ENCODE peak calls at places on chromosomes 2 and 18, in seven cellular contexts. V, O, Y, N, P, L and T are unnamed samples.

GRCh38 chr2:201500534-201500933 is 49.0 kb downstream of the STRADB start:
- DNase-seq in Y (no peak), O (peak; percentile 54), N (no peak), L (peak; percentile 13), V (no peak), P (peak; percentile 48), T (no peak)

GRCh38 chr2:112658820-112659667 is 13.3 kb downstream of the SLC20A1 start:
- DNase-seq in Y (no peak), O (no peak), N (no peak), P (no peak), L (no peak), V (no peak), T (no peak)

GRCh38 chr2:205741256-205741978 is 59.1 kb downstream of the NRP2 start:
- DNase-seq in Y (no peak), L (no peak), N (no peak), O (no peak), V (no peak), P (no peak), T (no peak)

GRCh38 chr2:47003641-47004427 is 88.2 kb upstream of the MCFD2 start:
- DNase-seq in N (no peak), V (no peak), O (no peak), Y (no peak), P (no peak), L (no peak), T (no peak)

GRCh38 chr2:217978536-217979150 is 24.2 kb downstream of the TNS1 start:
- DNase-seq in V (no peak), O (no peak), N (peak; percentile 72), P (no peak), L (no peak), Y (no peak), T (peak; percentile 39)

GRCh38 chr2:11019614-11020013 is 107.9 kb downstream of the KCNF1 start:
- DNase-seq in Y (no peak), V (no peak), L (no peak), N (no peak), O (no peak), P (no peak), T (no peak)

GRCh38 chr2:207847807-207848544 is 78.3 kb upstream of the FZD5 start:
- DNase-seq in Y (peak; percentile 65), L (no peak), O (no peak), N (no peak), V (no peak), P (peak; percentile 8), T (peak; percentile 86)

GRCh38 chr2:88147145-88147544 is 19.3 kb upstream of the FABP1 start:
- DNase-seq in N (no peak), L (no peak), Y (no peak), O (no peak), P (no peak), V (no peak), T (no peak)

GRCh38 chr2:187150667-187151066 is 297.4 kb downstream of the CALCRL start:
- DNase-seq in O (no peak), N (no peak), V (no peak), Y (no peak), P (peak; percentile 49), L (no peak), T (no peak)

GRCh38 chr18:23106575-23106974 is 28.7 kb upstream of the CABLES1 start:
- DNase-seq in P (peak; percentile 96), Y (peak; percentile 64), N (no peak), O (peak; percentile 82), L (peak; percentile 63), V (peak; percentile 91), T (no peak)

GRCh38 chr2:120686511-120687168 is 49.0 kb upstream of the GLI2 start:
- DNase-seq in V (no peak), N (peak; percentile 28), O (no peak), Y (no peak), L (no peak), P (no peak), T (no peak)
- TF ChIP-seq CTCF in V (peak; percentile 60), N (peak; percentile 18), O (peak; percentile 36), Y (no peak), L (peak; percentile 38), P (peak; percentile 57), T (no peak)

GRCh38 chr2:161414385-161415040 is 1.6 kb upstream of the TBR1 start:
- DNase-seq in O (no peak), P (no peak), L (no peak), N (peak; percentile 69), Y (peak; percentile 55), V (no peak), T (no peak)
- TF ChIP-seq CTCF in O (no peak), P (peak; percentile 39), L (peak; percentile 21), N (no peak), Y (no peak), V (no peak), T (no peak)

GRCh38 chr2:127650785-127651380 is 4.9 kb downstream of the GPR17 start:
- DNase-seq in Y (peak; percentile 21), N (no peak), O (no peak), L (no peak), V (no peak), P (no peak), T (no peak)

GRCh38 chr2:127649100-127649611 is 3.2 kb downstream of the GPR17 start:
- DNase-seq in O (no peak), L (no peak), P (no peak), N (no peak), V (peak; percentile 52), Y (peak; percentile 32), T (no peak)

GRCh38 chr2:127649684-127650040 is 3.7 kb downstream of the GPR17 start:
- DNase-seq in P (peak; percentile 75), N (no peak), L (peak; percentile 61), O (peak; percentile 72), Y (peak; percentile 80), V (peak; percentile 91), T (peak; percentile 85)

GRCh38 chr2:127651381-127651809 is 5.4 kb downstream of the GPR17 start:
- DNase-seq in L (no peak), O (no peak), Y (peak; percentile 16), P (no peak), N (no peak), V (no peak), T (no peak)

DNA sequence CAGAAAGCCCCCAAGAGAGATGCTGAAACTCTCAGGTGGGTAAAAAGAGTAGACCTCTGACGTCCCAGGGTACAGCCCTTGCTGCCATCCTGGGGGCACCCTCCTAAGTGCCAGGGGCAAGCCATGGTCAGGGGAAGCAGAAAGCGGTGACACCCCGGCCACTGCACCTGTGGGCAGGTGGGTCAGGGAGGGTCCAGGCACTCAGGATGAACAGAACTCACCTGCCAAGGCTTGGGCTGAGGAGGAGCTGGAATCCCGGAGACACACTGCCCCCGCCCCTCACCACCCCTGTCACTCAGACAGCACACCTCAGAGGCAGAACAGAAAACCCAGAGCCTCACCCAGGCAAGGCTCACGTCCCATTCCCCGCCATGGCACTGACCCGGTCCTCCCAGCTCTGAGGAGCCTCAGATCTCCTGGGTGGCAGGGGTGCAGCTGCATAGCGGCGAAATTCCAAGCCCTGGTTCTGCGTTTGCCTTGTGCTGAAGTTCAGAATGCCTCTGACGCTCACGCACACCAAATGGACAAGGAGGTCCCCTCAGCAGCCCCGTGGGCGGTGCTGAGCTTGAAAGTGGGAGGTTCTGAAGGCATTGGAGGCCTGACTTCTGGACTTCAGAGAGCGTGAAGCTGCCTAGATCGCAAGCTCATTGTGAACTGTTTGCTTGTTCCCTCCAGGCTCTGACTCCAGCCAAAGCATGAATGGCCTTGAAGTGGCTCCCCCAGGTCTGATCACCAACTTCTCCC is 4.3 kb downstream of the GPR17 start:
- DNase-seq in N (no peak), L (no peak), P (no peak), Y (peak; percentile 21), V (no peak), O (no peak), T (no peak)
- TF ChIP-seq CTCF in N (peak; percentile 7), L (no peak), P (no peak), Y (no peak), V (peak; percentile 24), O (no peak), T (no peak)

GRCh38 chr2:148718039-148718438 is 73.5 kb downstream of the EPC2 start:
- DNase-seq in Y (no peak), L (no peak), N (no peak), O (no peak), P (no peak), V (no peak), T (no peak)
- TF ChIP-seq CTCF in Y (no peak), L (no peak), N (no peak), O (no peak), P (no peak), V (no peak), T (no peak)

GRCh38 chr2:169221745-169222369 is 140.5 kb downstream of the LRP2 start:
- DNase-seq in V (peak; percentile 38), L (no peak), P (no peak), O (no peak), Y (no peak), N (no peak), T (no peak)
- TF ChIP-seq CTCF in V (peak; percentile 59), L (peak; percentile 40), P (peak; percentile 39), O (no peak), Y (no peak), N (peak; percentile 31), T (peak; percentile 33)